ENCODE peak calls at places on chromosomes 11 and 22, in eight cellular contexts. F, D, W, J, G, Q, T and R are unnamed samples.

GRCh38 chr11:102196816-102197215 is 86.6 kb downstream of the YAP1 start:
- DNase-seq in J (peak; percentile 37), W (no peak), T (no peak), F (no peak), G (peak; percentile 37), D (no peak), Q (no peak), R (no peak)

GRCh38 chr22:50656122-50657070 is 16.2 kb upstream of the SHANK3 start:
- DNase-seq in T (no peak), W (peak; percentile 58), D (peak; percentile 74), J (peak; percentile 76), F (no peak), Q (no peak), G (peak; percentile 62), R (no peak)

GRCh38 chr22:46934172-46934745 is 171.8 kb downstream of the TBC1D22A start:
- DNase-seq in J (no peak), T (no peak), Q (no peak), D (no peak), G (no peak), W (no peak), F (no peak), R (no peak)

GRCh38 chr22:49305215-49305965 is 522.3 kb downstream of the BRD1 start:
- DNase-seq in Q (no peak), W (no peak), J (no peak), G (no peak), F (peak; percentile 67), D (no peak), T (peak; percentile 38), R (peak; percentile 69)

GRCh38 chr11:63537293-63538101 is 889 bp downstream of the PLAAT4 start:
- DNase-seq in D (no peak), Q (no peak), W (peak; percentile 96), J (peak; percentile 48), G (peak; percentile 44), F (peak; percentile 88), T (no peak), R (peak; percentile 86)

GRCh38 chr11:129590753-129591475 is 215.3 kb downstream of the BARX2 start:
- DNase-seq in J (no peak), T (no peak), G (no peak), D (no peak), W (no peak), F (no peak), Q (no peak), R (no peak)

GRCh38 chr11:64859542-64860414 is 15.3 kb upstream of the CDC42BPG start:
- DNase-seq in Q (no peak), F (no peak), D (no peak), W (no peak), T (peak; percentile 78), J (no peak), G (no peak), R (no peak)

GRCh38 chr11:120339394-120339890 is 3.2 kb downstream of the ARHGEF12 start:
- DNase-seq in G (peak; percentile 52), D (peak; percentile 72), Q (no peak), T (no peak), J (peak; percentile 59), W (peak; percentile 43), F (no peak), R (no peak)

GRCh38 chr11:86955674-86956522 is 703 bp upstream of the FZD4 start:
- DNase-seq in J (peak; percentile 77), G (peak; percentile 76), T (peak; percentile 48), F (peak; percentile 79), D (peak; percentile 70), W (peak; percentile 78), Q (peak; percentile 35), R (peak; percentile 95)

GRCh38 chr22:23557467-23557866 is 22.6 kb downstream of the IGLL1 start:
- DNase-seq in J (no peak), D (no peak), W (no peak), T (no peak), G (no peak), F (no peak), Q (no peak), R (no peak)

GRCh38 chr11:4491878-4492606 is 9.6 kb downstream of the OR52K1 start:
- DNase-seq in T (no peak), W (no peak), Q (no peak), F (no peak), D (no peak), J (no peak), G (peak; percentile 56), R (no peak)

GRCh38 chr11:74680703-74681531 is 50.3 kb downstream of the CHRDL2 start:
- DNase-seq in W (no peak), Q (no peak), J (no peak), F (no peak), D (no peak), G (no peak), T (no peak), R (peak; percentile 64)

GRCh38 chr11:47204633-47204989 is 10.2 kb upstream of the DDB2 start:
- DNase-seq in F (no peak), D (no peak), Q (no peak), W (peak; percentile 65), T (no peak), G (peak; percentile 69), J (peak; percentile 83), R (no peak)

GRCh38 chr22:17064498-17065100 is 20.2 kb upstream of the IL17RA start:
- DNase-seq in F (no peak), T (no peak), D (no peak), J (no peak), W (no peak), Q (no peak), G (peak; percentile 7), R (no peak)

GRCh38 chr11:46299425-46300067 is 22.1 kb downstream of the CREB3L1 start:
- DNase-seq in F (no peak), T (no peak), W (no peak), J (no peak), Q (no peak), G (peak; percentile 65), D (no peak), R (no peak)

GRCh38 chr11:63769044-63769718 is 606 bp upstream of the ZFTA start:
- DNase-seq in D (no peak), J (peak; percentile 54), F (no peak), Q (no peak), G (peak; percentile 26), T (peak; percentile 48), W (peak; percentile 41), R (no peak)

GRCh38 chr22:18975434-18976196 is 39.5 kb upstream of the PRODH start:
- DNase-seq in W (no peak), G (no peak), D (no peak), J (no peak), T (no peak), F (no peak), Q (no peak), R (no peak)

GRCh38 chr22:25902402-25902801 is 160.4 kb downstream of the MYO18B start:
- DNase-seq in D (no peak), W (no peak), F (no peak), G (no peak), T (no peak), J (no peak), Q (no peak), R (no peak)

GRCh38 chr11:13238879-13239514 is 38.6 kb upstream of the BMAL1 start:
- DNase-seq in W (peak; percentile 35), F (no peak), D (no peak), T (peak; percentile 30), Q (no peak), J (peak; percentile 63), G (peak; percentile 66), R (no peak)

GRCh38 chr11:76935030-76935429 is 74.3 kb downstream of the ACER3 start:
- DNase-seq in W (no peak), G (peak; percentile 12), J (no peak), F (no peak), D (peak; percentile 4), Q (no peak), T (no peak), R (no peak)

GRCh38 chr11:16815047-16815767 is 76.8 kb downstream of the C11orf58 start:
- DNase-seq in F (peak; percentile 65), Q (no peak), D (no peak), G (no peak), W (peak; percentile 21), T (no peak), J (no peak), R (peak; percentile 82)

GRCh38 chr11:134624166-134624920 is 212.3 kb upstream of the B3GAT1 start:
- DNase-seq in T (no peak), G (no peak), Q (no peak), D (no peak), F (peak; percentile 6), J (no peak), W (no peak), R (peak; percentile 38)

GRCh38 chr11:118106789-118107335 is 20.1 kb upstream of the SMIM35 start:
- DNase-seq in W (peak; percentile 17), Q (no peak), D (no peak), J (peak; percentile 32), T (no peak), G (peak; percentile 3), F (no peak), R (no peak)

GRCh38 chr11:87368876-87369480 is 331.2 kb downstream of the TMEM135 start:
- DNase-seq in G (peak; percentile 6), J (no peak), F (no peak), T (no peak), W (peak; percentile 72), D (peak; percentile 21), Q (no peak), R (no peak)

GRCh38 chr11:35141538-35141937 is 2.6 kb downstream of the CD44 start:
- DNase-seq in F (peak; percentile 74), G (no peak), W (no peak), T (peak; percentile 52), J (peak; percentile 25), D (no peak), Q (no peak), R (no peak)

GRCh38 chr11:13965337-13965736 is 2.8 kb downstream of the SPON1 start:
- DNase-seq in G (no peak), D (no peak), F (no peak), J (no peak), Q (no peak), W (no peak), T (no peak), R (no peak)

GRCh38 chr22:36383110-36383581 is 4.6 kb downstream of the MYH9 start:
- DNase-seq in J (peak; percentile 82), G (peak; percentile 92), W (peak; percentile 98), T (peak; percentile 37), D (no peak), F (no peak), Q (no peak), R (no peak)

GRCh38 chr11:44852952-44853351 is 97.7 kb downstream of the TP53I11 start:
- DNase-seq in J (no peak), G (no peak), T (no peak), W (no peak), Q (no peak), D (no peak), F (no peak), R (no peak)

GRCh38 chr11:70460111-70460510 is 61.8 kb downstream of the CTTN start:
- DNase-seq in D (no peak), J (no peak), Q (no peak), W (no peak), G (no peak), F (no peak), T (no peak), R (no peak)

GRCh38 chr11:14065153-14065552 is 102.6 kb downstream of the SPON1 start:
- DNase-seq in Q (no peak), G (no peak), D (no peak), F (no peak), W (no peak), T (no peak), J (no peak), R (no peak)

GRCh38 chr11:2930705-2931415 is 1.6 kb upstream of the PHLDA2 start:
- DNase-seq in Q (no peak), F (peak; percentile 87), T (peak; percentile 59), W (no peak), D (peak; percentile 30), G (peak; percentile 51), J (peak; percentile 57), R (no peak)

GRCh38 chr11:14305649-14306048 is 53.3 kb downstream of the RRAS2 start:
- DNase-seq in Q (no peak), G (no peak), D (no peak), F (no peak), T (no peak), J (no peak), W (no peak), R (no peak)

GRCh38 chr11:36817336-36817965 is 219.4 kb upstream of the RAG2 start:
- DNase-seq in J (no peak), G (peak; percentile 6), D (no peak), W (no peak), T (no peak), F (no peak), Q (no peak), R (no peak)

GRCh38 chr11:108967571-108967970 is 302.7 kb downstream of the DDX10 start:
- DNase-seq in F (no peak), G (no peak), W (peak; percentile 36), D (no peak), T (no peak), Q (no peak), J (peak; percentile 41), R (no peak)